ENCODE peak calls at places on chromosomes 1 and 21, in ten cellular contexts. One of them, this sample, is unnamed.

GRCh38 chr1:180155202-180155682 is 573 bp downstream of the QSOX1 start:
- DNase-seq in transverse colon: peak
- DNase-seq in activated CD4-positive, CD25-positive, alpha-beta regulatory T cell: no peak
- DNase-seq in amniotic stem cell: no peak
- DNase-seq in naive thymus-derived CD8-positive, alpha-beta T cell: no peak
- DNase-seq in hepatic stellate cell: no peak
- DNase-seq in activated naive CD4-positive, alpha-beta T cell: peak
- DNase-seq in neural progenitor cell: peak
- DNase-seq in right cardiac atrium: peak
- DNase-seq in SK-N-DZ: peak
- DNase-seq in this sample: no peak

GRCh38 chr1:18348354-18348753 is 132.4 kb upstream of the KLHDC7A start:
- DNase-seq in activated CD4-positive, CD25-positive, alpha-beta regulatory T cell: no peak
- DNase-seq in SK-N-DZ: no peak
- DNase-seq in neural progenitor cell: no peak
- DNase-seq in hepatic stellate cell: no peak
- DNase-seq in right cardiac atrium: no peak
- DNase-seq in amniotic stem cell: no peak
- DNase-seq in transverse colon: no peak
- DNase-seq in naive thymus-derived CD8-positive, alpha-beta T cell: no peak
- DNase-seq in activated naive CD4-positive, alpha-beta T cell: no peak
- DNase-seq in this sample: no peak

GRCh38 chr1:50829010-50829958 is 130.8 kb downstream of the FAF1 start:
- DNase-seq in SK-N-DZ: no peak
- DNase-seq in activated naive CD4-positive, alpha-beta T cell: no peak
- DNase-seq in transverse colon: no peak
- DNase-seq in neural progenitor cell: no peak
- DNase-seq in amniotic stem cell: no peak
- DNase-seq in right cardiac atrium: no peak
- DNase-seq in naive thymus-derived CD8-positive, alpha-beta T cell: no peak
- DNase-seq in activated CD4-positive, CD25-positive, alpha-beta regulatory T cell: no peak
- DNase-seq in hepatic stellate cell: no peak
- DNase-seq in this sample: no peak

GRCh38 chr1:1181938-1182410 is 8.3 kb downstream of the TTLL10 start:
- DNase-seq in neural progenitor cell: peak
- DNase-seq in transverse colon: peak
- DNase-seq in naive thymus-derived CD8-positive, alpha-beta T cell: peak
- DNase-seq in SK-N-DZ: no peak
- DNase-seq in activated naive CD4-positive, alpha-beta T cell: no peak
- DNase-seq in right cardiac atrium: peak
- DNase-seq in activated CD4-positive, CD25-positive, alpha-beta regulatory T cell: no peak
- DNase-seq in amniotic stem cell: no peak
- DNase-seq in hepatic stellate cell: no peak
- DNase-seq in this sample: no peak

GRCh38 chr1:108643492-108644333 is 17.2 kb downstream of the HENMT1 start:
- DNase-seq in naive thymus-derived CD8-positive, alpha-beta T cell: no peak
- DNase-seq in neural progenitor cell: peak
- DNase-seq in activated naive CD4-positive, alpha-beta T cell: no peak
- DNase-seq in right cardiac atrium: peak
- DNase-seq in amniotic stem cell: peak
- DNase-seq in activated CD4-positive, CD25-positive, alpha-beta regulatory T cell: peak
- DNase-seq in hepatic stellate cell: peak
- DNase-seq in transverse colon: peak
- DNase-seq in SK-N-DZ: peak
- DNase-seq in this sample: peak

GRCh38 chr1:41537257-41537656 is 52.8 kb upstream of the EDN2 start:
- DNase-seq in activated naive CD4-positive, alpha-beta T cell: no peak
- DNase-seq in hepatic stellate cell: peak
- DNase-seq in neural progenitor cell: no peak
- DNase-seq in naive thymus-derived CD8-positive, alpha-beta T cell: no peak
- DNase-seq in amniotic stem cell: no peak
- DNase-seq in transverse colon: no peak
- DNase-seq in SK-N-DZ: no peak
- DNase-seq in activated CD4-positive, CD25-positive, alpha-beta regulatory T cell: no peak
- DNase-seq in right cardiac atrium: no peak
- DNase-seq in this sample: no peak

GRCh38 chr1:244705268-244706234 is 52.6 kb downstream of the DESI2 start:
- DNase-seq in amniotic stem cell: no peak
- DNase-seq in activated naive CD4-positive, alpha-beta T cell: no peak
- DNase-seq in hepatic stellate cell: no peak
- DNase-seq in neural progenitor cell: no peak
- DNase-seq in SK-N-DZ: no peak
- DNase-seq in transverse colon: no peak
- DNase-seq in right cardiac atrium: no peak
- DNase-seq in activated CD4-positive, CD25-positive, alpha-beta regulatory T cell: no peak
- DNase-seq in naive thymus-derived CD8-positive, alpha-beta T cell: no peak
- DNase-seq in this sample: no peak

GRCh38 chr1:162319510-162320160 is 57.0 kb downstream of the SPATA46 start:
- DNase-seq in hepatic stellate cell: peak
- DNase-seq in SK-N-DZ: no peak
- DNase-seq in amniotic stem cell: no peak
- DNase-seq in neural progenitor cell: no peak
- DNase-seq in activated naive CD4-positive, alpha-beta T cell: no peak
- DNase-seq in activated CD4-positive, CD25-positive, alpha-beta regulatory T cell: no peak
- DNase-seq in right cardiac atrium: no peak
- DNase-seq in transverse colon: no peak
- DNase-seq in naive thymus-derived CD8-positive, alpha-beta T cell: no peak
- DNase-seq in this sample: no peak

GRCh38 chr1:7207875-7208646 is 422.8 kb downstream of the CAMTA1 start:
- DNase-seq in hepatic stellate cell: peak
- DNase-seq in neural progenitor cell: peak
- DNase-seq in right cardiac atrium: no peak
- DNase-seq in naive thymus-derived CD8-positive, alpha-beta T cell: no peak
- DNase-seq in amniotic stem cell: no peak
- DNase-seq in transverse colon: peak
- DNase-seq in SK-N-DZ: peak
- DNase-seq in activated naive CD4-positive, alpha-beta T cell: no peak
- DNase-seq in activated CD4-positive, CD25-positive, alpha-beta regulatory T cell: no peak
- DNase-seq in this sample: no peak

GRCh38 chr1:14693996-14694395 is 95.5 kb downstream of the KAZN start:
- DNase-seq in neural progenitor cell: no peak
- DNase-seq in transverse colon: no peak
- DNase-seq in naive thymus-derived CD8-positive, alpha-beta T cell: no peak
- DNase-seq in amniotic stem cell: no peak
- DNase-seq in hepatic stellate cell: no peak
- DNase-seq in SK-N-DZ: no peak
- DNase-seq in activated CD4-positive, CD25-positive, alpha-beta regulatory T cell: no peak
- DNase-seq in right cardiac atrium: no peak
- DNase-seq in activated naive CD4-positive, alpha-beta T cell: no peak
- DNase-seq in this sample: no peak

GRCh38 chr21:34702341-34702807 is 33.6 kb downstream of the CLIC6 start:
- DNase-seq in neural progenitor cell: no peak
- DNase-seq in naive thymus-derived CD8-positive, alpha-beta T cell: no peak
- DNase-seq in activated naive CD4-positive, alpha-beta T cell: no peak
- DNase-seq in transverse colon: no peak
- DNase-seq in amniotic stem cell: no peak
- DNase-seq in right cardiac atrium: peak
- DNase-seq in SK-N-DZ: no peak
- DNase-seq in activated CD4-positive, CD25-positive, alpha-beta regulatory T cell: no peak
- DNase-seq in hepatic stellate cell: no peak
- DNase-seq in this sample: no peak

GRCh38 chr21:30480145-30480544 is at the start of gene KRTAP19-1:
- DNase-seq in SK-N-DZ: no peak
- DNase-seq in naive thymus-derived CD8-positive, alpha-beta T cell: no peak
- DNase-seq in right cardiac atrium: no peak
- DNase-seq in activated CD4-positive, CD25-positive, alpha-beta regulatory T cell: no peak
- DNase-seq in hepatic stellate cell: no peak
- DNase-seq in neural progenitor cell: no peak
- DNase-seq in amniotic stem cell: no peak
- DNase-seq in transverse colon: no peak
- DNase-seq in activated naive CD4-positive, alpha-beta T cell: no peak
- DNase-seq in this sample: no peak

GRCh38 chr1:26887125-26887524 is 3.0 kb downstream of the GPN2 start:
- DNase-seq in right cardiac atrium: no peak
- DNase-seq in activated CD4-positive, CD25-positive, alpha-beta regulatory T cell: no peak
- DNase-seq in naive thymus-derived CD8-positive, alpha-beta T cell: no peak
- DNase-seq in SK-N-DZ: no peak
- DNase-seq in neural progenitor cell: peak
- DNase-seq in transverse colon: no peak
- DNase-seq in activated naive CD4-positive, alpha-beta T cell: no peak
- DNase-seq in hepatic stellate cell: peak
- DNase-seq in amniotic stem cell: peak
- DNase-seq in this sample: no peak

GRCh38 chr1:46489638-46490602 is at the start of gene DMBX1:
- DNase-seq in SK-N-DZ: no peak
- DNase-seq in hepatic stellate cell: peak
- DNase-seq in activated CD4-positive, CD25-positive, alpha-beta regulatory T cell: no peak
- DNase-seq in naive thymus-derived CD8-positive, alpha-beta T cell: no peak
- DNase-seq in activated naive CD4-positive, alpha-beta T cell: no peak
- DNase-seq in amniotic stem cell: no peak
- DNase-seq in right cardiac atrium: peak
- DNase-seq in transverse colon: peak
- DNase-seq in neural progenitor cell: peak
- DNase-seq in this sample: no peak

GRCh38 chr1:61081637-61082335 is 575 bp upstream of the NFIA start:
- DNase-seq in SK-N-DZ: no peak
- DNase-seq in transverse colon: peak
- DNase-seq in hepatic stellate cell: no peak
- DNase-seq in neural progenitor cell: peak
- DNase-seq in activated naive CD4-positive, alpha-beta T cell: peak
- DNase-seq in naive thymus-derived CD8-positive, alpha-beta T cell: peak
- DNase-seq in amniotic stem cell: no peak
- DNase-seq in activated CD4-positive, CD25-positive, alpha-beta regulatory T cell: no peak
- DNase-seq in right cardiac atrium: peak
- DNase-seq in this sample: no peak

GRCh38 chr1:184035719-184036516 is 1.6 kb downstream of the COLGALT2 start:
- DNase-seq in hepatic stellate cell: no peak
- DNase-seq in neural progenitor cell: no peak
- DNase-seq in right cardiac atrium: no peak
- DNase-seq in amniotic stem cell: no peak
- DNase-seq in transverse colon: no peak
- DNase-seq in SK-N-DZ: no peak
- DNase-seq in activated naive CD4-positive, alpha-beta T cell: no peak
- DNase-seq in naive thymus-derived CD8-positive, alpha-beta T cell: no peak
- DNase-seq in activated CD4-positive, CD25-positive, alpha-beta regulatory T cell: no peak
- DNase-seq in this sample: no peak

GRCh38 chr1:54846301-54846700 is 40.7 kb downstream of the DHCR24 start:
- DNase-seq in transverse colon: no peak
- DNase-seq in amniotic stem cell: no peak
- DNase-seq in naive thymus-derived CD8-positive, alpha-beta T cell: no peak
- DNase-seq in activated naive CD4-positive, alpha-beta T cell: no peak
- DNase-seq in right cardiac atrium: no peak
- DNase-seq in neural progenitor cell: no peak
- DNase-seq in activated CD4-positive, CD25-positive, alpha-beta regulatory T cell: no peak
- DNase-seq in SK-N-DZ: no peak
- DNase-seq in hepatic stellate cell: no peak
- DNase-seq in this sample: no peak

GRCh38 chr1:43450251-43451070 is 3.3 kb downstream of the HYI start:
- DNase-seq in neural progenitor cell: no peak
- DNase-seq in right cardiac atrium: no peak
- DNase-seq in transverse colon: no peak
- DNase-seq in activated CD4-positive, CD25-positive, alpha-beta regulatory T cell: no peak
- DNase-seq in naive thymus-derived CD8-positive, alpha-beta T cell: no peak
- DNase-seq in hepatic stellate cell: no peak
- DNase-seq in amniotic stem cell: no peak
- DNase-seq in SK-N-DZ: no peak
- DNase-seq in activated naive CD4-positive, alpha-beta T cell: no peak
- DNase-seq in this sample: no peak

GRCh38 chr1:241950390-241950789 is 7.2 kb upstream of the BECN2 start:
- DNase-seq in activated CD4-positive, CD25-positive, alpha-beta regulatory T cell: no peak
- DNase-seq in SK-N-DZ: no peak
- DNase-seq in hepatic stellate cell: no peak
- DNase-seq in naive thymus-derived CD8-positive, alpha-beta T cell: no peak
- DNase-seq in neural progenitor cell: no peak
- DNase-seq in amniotic stem cell: peak
- DNase-seq in transverse colon: no peak
- DNase-seq in activated naive CD4-positive, alpha-beta T cell: no peak
- DNase-seq in right cardiac atrium: no peak
- DNase-seq in this sample: no peak

GRCh38 chr1:154860154-154860870 is 9.8 kb downstream of the KCNN3 start:
- DNase-seq in transverse colon: peak
- DNase-seq in SK-N-DZ: no peak
- DNase-seq in neural progenitor cell: no peak
- DNase-seq in amniotic stem cell: no peak
- DNase-seq in naive thymus-derived CD8-positive, alpha-beta T cell: no peak
- DNase-seq in right cardiac atrium: no peak
- DNase-seq in activated naive CD4-positive, alpha-beta T cell: no peak
- DNase-seq in hepatic stellate cell: no peak
- DNase-seq in activated CD4-positive, CD25-positive, alpha-beta regulatory T cell: no peak
- DNase-seq in this sample: no peak